ENCODE peak calls at places on chromosomes 3 and 15, in seven cellular contexts. U is adipocyte; D is fibroblast of gingiva; V is stimulated activated CD8-positive, alpha-beta memory T cell treated with anti-CD3 and anti-CD28 coated beads, Interleukin-4, amount 100 ng/mL, for 24 hours; C is body of pancreas; O is GM23248; W is astrocyte of the hippocampus. T is an unnamed sample.

GRCh38 chr15:69359724-69360123 is 54.4 kb upstream of the KIF23 start:
- DNase-seq in U (no peak), D (peak), V (no peak), C (no peak), O (peak), W (no peak), T (no peak)

GRCh38 chr15:37093480-37094410 is 6.6 kb downstream of the MEIS2 start:
- DNase-seq in U (peak), D (peak), V (no peak), C (no peak), O (peak), W (peak), T (no peak)

GRCh38 chr15:41022487-41023090 is 69.3 kb downstream of the CHAC1 start:
- DNase-seq in U (peak), D (peak), V (peak), C (peak), O (peak), W (peak), T (peak)

GRCh38 chr3:156631323-156631722 is 43.1 kb upstream of the TIPARP start:
- DNase-seq in U (no peak), D (no peak), V (no peak), C (no peak), O (peak), W (no peak), T (no peak)

GRCh38 chr3:194333212-194333980 is 17.7 kb downstream of the CPN2 start:
- DNase-seq in U (peak), D (peak), V (peak), C (peak), O (peak), W (peak), T (peak)

GRCh38 chr3:101898752-101899169 is 49.4 kb downstream of the NFKBIZ start:
- DNase-seq in U (no peak), D (no peak), V (no peak), C (peak), O (no peak), W (no peak), T (no peak)

GRCh38 chr3:184656991-184657669 is 54.7 kb downstream of the MAGEF1 start:
- DNase-seq in U (peak), D (no peak), V (no peak), C (no peak), O (peak), W (peak), T (no peak)

GRCh38 chr3:154142608-154143007 is 21.4 kb downstream of the ARHGEF26 start:
- DNase-seq in U (no peak), D (no peak), V (no peak), C (no peak), O (no peak), W (no peak), T (no peak)

GRCh38 chr3:122636697-122637096 is 43.9 kb upstream of the PARP14 start:
- DNase-seq in U (no peak), D (no peak), V (no peak), C (no peak), O (no peak), W (no peak), T (no peak)

GRCh38 chr15:40062816-40063562 is 24.0 kb upstream of the SRP14 start:
- DNase-seq in U (no peak), D (no peak), V (no peak), C (no peak), O (no peak), W (no peak), T (no peak)

GRCh38 chr3:161510510-161511260 is 14.1 kb downstream of the OTOL1 start:
- DNase-seq in U (no peak), D (no peak), V (no peak), C (no peak), O (no peak), W (no peak), T (no peak)

GRCh38 chr3:195411831-195412230 is 31.0 kb downstream of the ACAP2 start:
- DNase-seq in U (peak), D (peak), V (no peak), C (no peak), O (peak), W (peak), T (peak)

GRCh38 chr3:11641683-11642407 is 1.9 kb downstream of the VGLL4 start:
- DNase-seq in U (peak), D (peak), V (no peak), C (no peak), O (peak), W (peak), T (peak)

GRCh38 chr3:187150599-187150998 is 11.3 kb upstream of the RPL39L start:
- DNase-seq in U (no peak), D (no peak), V (peak), C (peak), O (no peak), W (no peak), T (no peak)

GRCh38 chr3:108127301-108127988 is 36.6 kb upstream of the CD47 start:
- DNase-seq in U (no peak), D (no peak), V (peak), C (no peak), O (no peak), W (no peak), T (no peak)

GRCh38 chr15:68526784-68527183 is 52.0 kb upstream of the CORO2B start:
- DNase-seq in U (no peak), D (no peak), V (no peak), C (no peak), O (no peak), W (no peak), T (no peak)

GRCh38 chr3:23712095-23712494 is 93.7 kb upstream of the UBE2E1 start:
- DNase-seq in U (no peak), D (no peak), V (no peak), C (no peak), O (peak), W (no peak), T (no peak)

GRCh38 chr3:100256724-100257123 is 4.1 kb upstream of the TBC1D23 start:
- DNase-seq in U (peak), D (peak), V (no peak), C (no peak), O (peak), W (no peak), T (peak)

GRCh38 chr15:77335298-77335697 is 84.6 kb downstream of the PEAK1 start:
- DNase-seq in U (no peak), D (no peak), V (no peak), C (no peak), O (peak), W (no peak), T (no peak)

GRCh38 chr3:84108442-84108971 is 850.3 kb upstream of the CADM2 start:
- DNase-seq in U (peak), D (peak), V (no peak), C (no peak), O (peak), W (peak), T (no peak)

GRCh38 chr15:31842532-31843195 is 187.7 kb upstream of the CHRNA7 start:
- DNase-seq in U (no peak), D (no peak), V (no peak), C (no peak), O (no peak), W (no peak), T (no peak)

GRCh38 chr3:70550723-70551319 is 238.4 kb upstream of the MDFIC2 start:
- DNase-seq in U (peak), D (peak), V (peak), C (peak), O (peak), W (peak), T (peak)